ENCODE peak calls at places on chromosomes 11 and 22, in six cellular contexts. Q is AG09309, X is body of pancreas, E is fibroblast of the aortic adventitia, D is vagina, O is brain microvascular endothelial cell. L is an unnamed sample.
A peak's percentile ranks its signal among the peaks of the same experiment; 100 is the strongest.

GRCh38 chr11:111245425-111245824 is at the start of gene POU2AF2:
- DNase-seq in Q (no peak), X (no peak), E (no peak), D (no peak), O (no peak), L (no peak)

GRCh38 chr22:31836010-31836409 is 82.2 kb downstream of the DEPDC5 start:
- DNase-seq in Q (no peak), X (no peak), E (no peak), D (no peak), O (no peak), L (no peak)

GRCh38 chr22:50708996-50709395 is 29.0 kb upstream of the ACR start:
- DNase-seq in Q (no peak), X (no peak), E (no peak), D (no peak), O (no peak), L (no peak)

GRCh38 chr11:45108070-45109064 is 38.1 kb upstream of the PRDM11 start:
- DNase-seq in Q (no peak), X (no peak), E (no peak), D (peak; percentile 37), O (no peak), L (no peak)

GRCh38 chr11:60768202-60768601 is 11.5 kb downstream of the MS4A15 start:
- DNase-seq in Q (no peak), X (no peak), E (no peak), D (no peak), O (no peak), L (no peak)

GRCh38 chr22:24728790-24729637 is 45.5 kb downstream of the PIWIL3 start:
- DNase-seq in Q (no peak), X (no peak), E (peak; percentile 66), D (no peak), O (peak; percentile 70), L (no peak)

GRCh38 chr11:45754261-45754709 is 50.7 kb upstream of the SLC35C1 start:
- DNase-seq in Q (no peak), X (peak; percentile 70), E (peak; percentile 47), D (no peak), O (peak; percentile 48), L (no peak)

GRCh38 chr22:17980638-17981051 is 43.7 kb downstream of the MICAL3 start:
- DNase-seq in Q (no peak), X (no peak), E (no peak), D (no peak), O (no peak), L (no peak)

GRCh38 chr11:123475478-123475877 is 45.4 kb downstream of the GRAMD1B start:
- DNase-seq in Q (no peak), X (no peak), E (peak; percentile 42), D (no peak), O (peak; percentile 50), L (no peak)

GRCh38 chr11:3341298-3341697 is 37.6 kb downstream of the ZNF195 start:
- DNase-seq in Q (peak; percentile 1), X (peak; percentile 66), E (peak; percentile 13), D (no peak), O (peak; percentile 20), L (no peak)

GRCh38 chr11:27041141-27041869 is 690 bp downstream of the BBOX1 start:
- DNase-seq in Q (no peak), X (no peak), E (no peak), D (no peak), O (no peak), L (no peak)

GRCh38 chr11:85809881-85810280 is 1.1 kb downstream of the SYTL2 start:
- DNase-seq in Q (no peak), X (no peak), E (no peak), D (no peak), O (peak; percentile 36), L (no peak)

GRCh38 chr11:44987506-44987905 is 36.8 kb upstream of the TP53I11 start:
- DNase-seq in Q (no peak), X (no peak), E (no peak), D (no peak), O (no peak), L (no peak)

GRCh38 chr11:75270896-75271415 is 30.4 kb downstream of the TPBGL start:
- DNase-seq in Q (no peak), X (no peak), E (peak; percentile 23), D (no peak), O (no peak), L (no peak)

GRCh38 chr11:47330002-47330911 is 22.2 kb downstream of the MYBPC3 start:
- DNase-seq in Q (no peak), X (no peak), E (no peak), D (no peak), O (no peak), L (peak; percentile 56)

GRCh38 chr22:21047730-21048129 is 2.0 kb downstream of the LRRC74B start:
- DNase-seq in Q (no peak), X (no peak), E (no peak), D (no peak), O (no peak), L (no peak)

GRCh38 chr11:114774599-114775365 is 96.5 kb downstream of the NXPE2 start:
- DNase-seq in Q (no peak), X (no peak), E (no peak), D (no peak), O (no peak), L (no peak)
- TF ChIP-seq CTCF in Q (peak; percentile 55), X (no peak), E (no peak), D (no peak), O (peak; percentile 64), L (peak; percentile 97)

GRCh38 chr11:22340803-22341581 is 2.8 kb downstream of the SLC17A6 start:
- DNase-seq in Q (no peak), X (no peak), E (no peak), D (no peak), O (no peak), L (no peak)

GRCh38 chr11:22338465-22338810 is 257 bp downstream of the SLC17A6 start:
- DNase-seq in Q (no peak), X (no peak), E (no peak), D (no peak), O (no peak), L (no peak)

GRCh38 chr11:22342599-22343138 is 4.5 kb downstream of the SLC17A6 start:
- DNase-seq in Q (no peak), X (no peak), E (no peak), D (no peak), O (no peak), L (no peak)

GRCh38 chr11:22343411-22344032 is 5.3 kb downstream of the SLC17A6 start:
- DNase-seq in Q (no peak), X (peak; percentile 11), E (no peak), D (no peak), O (no peak), L (no peak)

DNA sequence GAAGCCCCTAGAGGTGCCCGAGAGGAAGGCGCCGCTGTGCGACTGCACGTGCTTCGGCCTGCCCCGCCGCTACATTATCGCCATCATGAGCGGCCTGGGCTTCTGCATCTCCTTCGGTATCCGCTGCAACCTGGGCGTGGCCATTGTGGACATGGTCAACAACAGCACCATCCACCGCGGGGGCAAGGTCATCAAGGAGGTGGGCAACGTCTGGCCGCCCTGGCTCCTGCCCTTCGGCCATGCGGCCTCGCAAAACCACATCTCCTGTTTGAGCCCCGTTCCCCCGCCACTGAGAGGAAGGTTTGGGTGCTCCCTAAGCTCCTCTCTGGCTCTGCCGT is 3.4 kb downstream of the SLC17A6 start:
- DNase-seq in Q (no peak), X (no peak), E (no peak), D (no peak), O (no peak), L (no peak)
- H3K4me3 ChIP-seq in Q (no peak overlapping the region), X (no peak overlapping the region), E (no peak overlapping the region), D (no peak overlapping the region), O (no peak overlapping the region), L (no peak overlapping the region)

GRCh38 chr11:120932305-120932905 is 91.5 kb upstream of the TBCEL start:
- DNase-seq in Q (no peak), X (no peak), E (no peak), D (no peak), O (no peak), L (no peak)

GRCh38 chr11:120928506-120929062 is 95.3 kb upstream of the TBCEL start:
- DNase-seq in Q (no peak), X (no peak), E (no peak), D (no peak), O (no peak), L (no peak)

GRCh38 chr11:120929090-120929489 is 94.8 kb upstream of the TBCEL start:
- DNase-seq in Q (no peak), X (no peak), E (no peak), D (no peak), O (no peak), L (no peak)

GRCh38 chr11:120929664-120930154 is 94.2 kb upstream of the TBCEL start:
- DNase-seq in Q (no peak), X (peak; percentile 29), E (peak; percentile 46), D (no peak), O (no peak), L (no peak)

GRCh38 chr11:120931057-120931779 is 92.7 kb upstream of the TBCEL start:
- DNase-seq in Q (no peak), X (no peak), E (no peak), D (no peak), O (no peak), L (no peak)
- TF ChIP-seq CTCF in Q (no peak), X (no peak), E (peak; percentile 10), D (no peak), O (peak; percentile 19), L (no peak)

GRCh38 chr11:6556139-6556949 is 47.1 kb downstream of the RRP8 start:
- DNase-seq in Q (no peak), X (no peak), E (no peak), D (no peak), O (no peak), L (no peak)
- H3K4me3 ChIP-seq in Q (no peak overlapping the region), X (no peak overlapping the region), E (no peak overlapping the region), D (no peak overlapping the region), O (no peak overlapping the region), L (no peak overlapping the region)

DNA sequence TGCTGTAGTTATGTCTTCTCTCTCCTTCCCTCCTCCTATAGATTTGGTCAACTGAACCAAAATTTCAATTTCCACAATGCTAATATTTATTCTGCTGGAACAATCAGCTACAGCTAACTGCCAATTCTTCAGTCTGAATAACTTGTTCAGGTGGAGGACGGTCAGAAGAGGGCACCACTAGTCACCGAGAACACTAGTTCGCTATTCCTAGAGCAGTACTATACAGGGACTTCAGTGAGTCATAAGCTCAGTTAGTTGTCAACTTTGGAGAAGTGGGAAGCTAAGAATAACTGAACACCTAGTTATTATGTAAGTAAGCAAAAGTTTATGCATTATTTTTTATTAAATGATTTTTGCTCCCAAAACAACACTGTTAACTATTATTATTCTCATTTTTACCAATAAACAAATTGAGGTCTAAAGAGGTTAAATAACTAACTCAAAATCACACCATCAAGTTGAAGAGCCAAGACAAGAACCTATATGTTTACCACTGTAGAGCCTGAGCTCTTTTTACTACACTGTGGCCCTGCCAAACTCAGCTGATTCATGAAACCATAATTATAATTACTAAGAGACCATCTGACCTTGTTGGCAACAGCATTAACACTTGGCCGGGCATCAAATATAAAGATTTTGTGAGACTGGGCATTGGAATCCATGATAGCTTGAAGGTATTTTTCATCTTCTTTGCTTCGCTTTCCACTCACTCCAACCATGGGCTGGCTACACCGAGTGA is 59.0 kb downstream of the CEP57 start:
- DNase-seq in Q (no peak), X (peak; percentile 27), E (peak; percentile 84), D (no peak), O (peak; percentile 79), L (peak; percentile 52)
- TF ChIP-seq CTCF in Q (peak; percentile 56), X (no peak), E (peak; percentile 60), D (peak; percentile 17), O (peak; percentile 80), L (peak; percentile 77)

DNA sequence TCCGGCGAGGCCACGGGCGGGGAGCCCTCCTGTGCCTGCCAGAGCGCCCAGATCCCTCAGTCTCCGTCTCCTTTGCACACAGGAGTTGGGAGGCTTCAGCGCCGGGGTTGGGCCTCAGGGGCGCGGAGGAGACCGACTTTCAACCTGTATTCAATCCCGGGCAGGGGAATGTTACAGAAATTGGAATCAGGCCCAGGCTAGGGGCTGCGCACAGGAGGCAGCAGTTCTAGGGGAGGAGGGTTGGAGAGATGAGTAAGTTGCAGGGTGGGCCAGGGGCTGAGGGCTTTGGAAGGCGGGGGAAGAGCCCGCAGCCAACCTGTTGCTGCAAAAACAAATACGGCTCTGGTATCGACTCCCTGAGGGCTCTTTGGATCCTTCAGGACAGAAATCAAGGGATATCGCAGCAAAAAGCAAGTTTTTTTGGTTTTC is 651 bp upstream of the KCNA4 start:
- DNase-seq in Q (no peak), X (no peak), E (no peak), D (no peak), O (no peak), L (no peak)
- H3K4me3 ChIP-seq in Q (no peak overlapping the region), X (no peak overlapping the region), E (no peak overlapping the region), D (peak overlapping the region; percentile 22), O (no peak overlapping the region), L (no peak overlapping the region)